ENCODE peak calls at places on chromosomes 11 and 22, in four cellular contexts. B is K562, N is HL-60, X is GM12878. C is an unnamed sample.

GRCh38 chr11:35676611-35676965 is 14.0 kb downstream of the TRIM44 start:
- DNase-seq in B (no peak), N (no peak), X (no peak), C (no peak)

GRCh38 chr11:111063711-111064110 is 181.8 kb upstream of the POU2AF2 start:
- DNase-seq in B (no peak), N (no peak), X (no peak), C (no peak)

GRCh38 chr11:6746086-6746618 is 25.6 kb downstream of the OR2AG2 start:
- DNase-seq in B (no peak), N (no peak), X (peak), C (no peak)

GRCh38 chr11:7977251-7977917 is 9.8 kb upstream of the EIF3F start:
- DNase-seq in B (no peak), N (peak), X (no peak), C (no peak)

GRCh38 chr11:123304828-123305530 is 109.9 kb upstream of the CLMP start:
- DNase-seq in B (no peak), N (no peak), X (no peak), C (no peak)

GRCh38 chr11:110479445-110480101 is 49.8 kb downstream of the FDX1 start:
- DNase-seq in B (peak), N (peak), X (no peak), C (no peak)

GRCh38 chr11:20397281-20397680 is 9.8 kb downstream of the PRMT3 start:
- DNase-seq in B (peak), N (peak), X (no peak), C (no peak)

GRCh38 chr11:117717485-117718314 is 79.3 kb downstream of the DSCAML1 start:
- DNase-seq in B (no peak), N (no peak), X (no peak), C (no peak)

GRCh38 chr22:41565403-41566054 is 4.7 kb downstream of the CSDC2 start:
- DNase-seq in B (peak), N (no peak), X (no peak), C (no peak)

GRCh38 chr11:748007-748359 is 719 bp downstream of the TALDO1 start:
- DNase-seq in B (peak), N (peak), X (no peak), C (no peak)

GRCh38 chr11:34379081-34379480 is 21.3 kb upstream of the ABTB2 start:
- DNase-seq in B (no peak), N (no peak), X (no peak), C (no peak)

GRCh38 chr11:1573847-1574255 is 1.8 kb upstream of the DUSP8 start:
- DNase-seq in B (no peak), N (no peak), X (no peak), C (no peak)

GRCh38 chr11:110857885-110858555 is 145.8 kb upstream of the ARHGAP20 start:
- DNase-seq in B (no peak), N (no peak), X (no peak), C (no peak)

GRCh38 chr11:114080219-114080618 is 20.7 kb downstream of the ZBTB16 start:
- DNase-seq in B (no peak), N (no peak), X (no peak), C (no peak)

GRCh38 chr11:112590778-112591177 is 330.1 kb upstream of the PLET1 start:
- DNase-seq in B (no peak), N (no peak), X (no peak), C (no peak)

GRCh38 chr11:65625628-65626342 is 10.2 kb downstream of the PCNX3 start:
- DNase-seq in B (no peak), N (no peak), X (no peak), C (peak)

GRCh38 chr22:25896098-25896497 is 154.1 kb downstream of the MYO18B start:
- DNase-seq in B (no peak), N (no peak), X (no peak), C (no peak)

GRCh38 chr11:65918211-65919150 is at the start of gene C11orf68:
- DNase-seq in B (peak), N (peak), X (no peak), C (peak)

GRCh38 chr22:31561238-31561887 is 65.0 kb downstream of the SFI1 start:
- DNase-seq in B (peak), N (peak), X (no peak), C (peak)

GRCh38 chr22:33565580-33565995 is 354.7 kb downstream of the LARGE1 start:
- DNase-seq in B (no peak), N (no peak), X (no peak), C (no peak)

GRCh38 chr11:66850588-66851250 is 6.1 kb upstream of the LRFN4 start:
- DNase-seq in B (no peak), N (no peak), X (no peak), C (peak)

GRCh38 chr11:118921121-118921928 is 4.4 kb downstream of the BCL9L start:
- DNase-seq in B (peak), N (no peak), X (no peak), C (no peak)
- TF ChIP-seq POLR2AphosphoS5 in B (no peak), N (no peak), X (no peak), C (no peak)

DNA sequence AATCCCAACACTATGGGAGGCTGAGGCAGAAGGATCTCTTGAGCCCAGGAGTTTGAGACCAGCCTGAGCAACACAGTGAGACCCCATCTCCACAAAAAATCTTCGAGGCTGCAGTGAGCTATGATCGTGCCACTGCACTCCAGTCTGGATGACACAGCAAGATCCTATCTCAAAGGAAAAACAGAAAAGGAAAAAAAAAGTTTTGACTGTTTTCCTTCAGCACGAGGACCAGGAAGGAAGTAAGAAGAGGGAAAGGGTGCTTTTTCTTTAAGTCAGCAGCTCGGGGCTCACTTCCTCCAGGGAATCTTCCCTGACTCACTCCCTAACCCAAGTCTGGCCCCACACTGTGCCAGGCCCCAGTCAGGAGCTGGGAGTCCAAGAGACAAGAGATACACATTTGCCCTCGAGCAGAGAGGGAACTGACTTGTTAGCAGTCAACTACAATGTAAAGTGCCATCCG is 14.2 kb downstream of the ARRB1 start:
- DNase-seq in B (peak), N (peak), X (no peak), C (no peak)
- TF ChIP-seq SPI1 in B (peak), N (peak), X (no peak), C (peak)

DNA sequence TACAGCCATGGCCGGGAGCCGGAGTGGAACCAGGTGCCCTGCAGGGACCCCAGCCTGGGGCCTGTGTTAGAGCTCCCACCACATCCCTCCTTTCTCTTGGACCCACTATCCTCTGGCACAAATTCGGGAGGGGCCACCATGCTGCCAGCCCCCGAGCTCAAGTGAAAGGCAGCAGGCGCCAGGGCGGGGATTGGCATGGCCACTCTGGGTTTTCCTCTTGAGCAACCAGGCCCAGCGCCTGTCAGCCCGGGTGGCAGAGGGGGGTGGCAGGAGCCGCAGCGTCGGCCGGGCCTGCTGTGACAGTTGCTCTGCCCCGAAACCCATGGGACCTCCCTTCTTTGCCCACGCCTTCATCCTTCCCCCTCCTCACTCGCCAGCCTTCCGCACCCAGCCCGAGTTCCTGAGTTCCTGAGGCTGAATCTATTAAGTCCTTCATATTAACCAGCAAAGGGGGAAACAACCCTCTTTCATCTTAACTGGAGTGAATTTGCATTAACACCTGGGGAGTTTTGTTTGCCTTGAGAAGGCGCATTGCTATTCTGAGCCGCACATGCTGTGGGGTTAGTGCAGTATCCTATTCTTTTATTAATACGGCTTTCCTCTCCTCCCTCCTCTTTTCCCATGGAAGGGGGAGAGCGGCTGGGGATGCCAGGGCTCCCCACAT is 16.7 kb upstream of the CABP7 start:
- DNase-seq in B (no peak), N (no peak), X (no peak), C (no peak)
- TF ChIP-seq POLR2AphosphoS5 in B (no peak), N (no peak), X (no peak), C (no peak)

DNA sequence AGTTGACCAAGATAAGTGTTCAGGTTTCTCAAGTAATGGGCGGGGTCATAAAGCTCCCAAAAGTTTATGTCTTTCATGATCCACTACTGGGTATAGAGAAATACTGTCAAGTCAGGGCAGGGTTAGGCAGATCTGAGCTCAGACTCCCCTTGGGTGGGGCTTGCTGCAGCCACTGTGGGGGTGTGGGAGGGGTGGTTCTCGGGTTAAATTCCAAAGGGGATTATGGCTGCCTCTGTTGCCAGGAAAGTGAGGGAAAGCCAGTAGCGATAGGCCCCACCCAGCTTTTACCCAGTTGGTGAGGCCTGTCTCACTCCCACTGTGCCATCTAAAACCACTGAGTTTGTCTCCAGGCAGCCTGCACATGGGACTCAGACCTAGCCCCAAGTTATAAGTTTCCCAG is 37.8 kb downstream of the DLG2 start:
- DNase-seq in B (no peak), N (no peak), X (no peak), C (no peak)
- TF ChIP-seq SPI1 in B (no peak), N (no peak), X (no peak), C (no peak)

GRCh38 chr22:19420321-19420720 is 11.2 kb downstream of the HIRA start:
- DNase-seq in B (no peak), N (no peak), X (no peak), C (no peak)

GRCh38 chr22:19423906-19424500 is 7.5 kb downstream of the HIRA start:
- DNase-seq in B (no peak), N (no peak), X (no peak), C (no peak)

GRCh38 chr22:19419086-19419463 is 12.5 kb downstream of the HIRA start:
- DNase-seq in B (peak), N (peak), X (no peak), C (no peak)

GRCh38 chr22:19422440-19423301 is 8.9 kb downstream of the HIRA start:
- DNase-seq in B (no peak), N (no peak), X (no peak), C (no peak)

DNA sequence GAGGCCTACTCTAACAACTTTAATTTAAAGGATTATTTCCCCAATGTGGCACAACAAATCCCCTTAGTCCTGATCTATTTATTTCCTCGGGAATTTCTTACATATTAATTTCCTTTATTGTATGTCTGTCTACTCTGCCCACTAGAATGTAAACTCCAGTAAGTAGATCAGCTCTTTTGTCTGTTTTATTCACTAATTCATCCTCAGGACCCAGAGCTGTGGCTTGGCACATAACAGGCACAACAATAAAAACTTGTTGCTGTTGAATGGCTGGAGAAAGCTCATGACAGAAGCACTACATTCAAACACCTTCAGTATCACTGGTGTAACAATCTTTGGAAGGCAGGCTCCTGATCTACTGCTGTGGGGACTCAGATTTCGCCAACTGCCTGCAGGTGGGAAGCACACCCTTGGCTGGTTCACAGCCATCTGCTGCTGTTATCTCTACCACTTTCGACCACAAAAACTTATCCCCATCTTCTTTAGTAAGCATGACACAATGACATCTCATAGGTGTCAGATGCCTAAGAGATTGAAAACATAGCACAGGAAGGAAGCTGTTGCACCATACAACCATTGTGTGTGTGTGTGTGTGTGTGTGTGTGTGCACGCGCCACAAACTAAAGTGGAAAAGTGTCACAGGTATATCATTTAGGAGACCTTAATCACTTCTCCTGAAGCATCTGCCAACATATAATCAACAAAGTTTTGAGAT is 11.9 kb downstream of the HIRA start:
- DNase-seq in B (peak), N (peak), X (peak), C (peak)
- TF ChIP-seq POLR2AphosphoS5 in B (no peak), N (peak), X (no peak), C (no peak)

GRCh38 chr22:30526656-30527055 is 19.9 kb downstream of the SEC14L6 start:
- DNase-seq in B (no peak), N (no peak), X (no peak), C (no peak)
- TF ChIP-seq SPI1 in B (no peak), N (no peak), X (no peak), C (no peak)

DNA sequence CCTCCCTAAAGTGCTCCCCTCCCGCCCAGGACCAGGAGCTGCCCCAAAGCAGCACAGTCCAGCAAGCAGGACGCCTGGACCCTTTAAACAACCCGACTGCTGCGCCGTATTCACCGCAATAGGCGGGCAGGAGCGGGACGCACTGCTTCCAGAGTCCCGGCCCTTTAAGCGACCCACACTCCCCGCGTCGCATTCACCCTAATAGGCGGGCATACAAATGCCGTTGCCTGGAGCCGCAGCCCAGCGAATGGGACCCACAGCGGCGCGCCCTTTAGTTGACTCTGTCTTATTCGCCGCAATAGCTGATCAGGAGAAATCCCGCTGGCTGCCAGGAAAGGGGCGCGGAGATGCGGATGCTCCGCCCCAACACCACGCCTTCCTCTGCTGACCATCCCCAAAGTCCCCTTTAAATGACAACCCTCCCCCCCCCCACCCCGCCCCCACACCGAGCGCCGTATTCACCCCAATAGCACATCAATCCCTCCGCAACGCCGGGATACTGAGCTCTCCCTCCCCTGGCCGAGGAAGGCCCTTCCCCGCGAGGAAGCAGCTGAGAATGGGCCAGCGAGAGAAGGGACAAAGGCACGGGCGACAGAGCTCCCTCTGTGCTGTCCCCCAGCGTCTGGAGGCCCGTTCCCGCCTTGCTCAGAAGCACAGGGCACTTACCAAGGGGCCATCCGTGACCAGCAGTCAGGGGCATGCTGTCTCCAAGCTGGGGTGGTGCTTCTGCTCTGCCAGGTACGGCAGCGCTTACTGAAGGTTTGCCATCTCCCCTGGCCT is 4.7 kb downstream of the OSBPL5 start:
- DNase-seq in B (no peak), N (no peak), X (no peak), C (no peak)
- TF ChIP-seq POLR2AphosphoS5 in B (no peak), N (peak), X (no peak), C (no peak)